ENCODE peak calls at places on chromosomes 4 and X, in six cellular contexts. I, R, F, K, Y and Z are unnamed samples.

GRCh38 chr4:23135792-23136645 is 443.3 kb downstream of the GBA3 start:
- DNase-seq in F (no peak), K (no peak), R (peak), I (no peak), Y (peak), Z (no peak)

GRCh38 chrX:69060631-69061408 is 104.4 kb downstream of the PJA1 start:
- DNase-seq in K (no peak), R (no peak), I (peak), F (peak), Y (no peak), Z (no peak)

GRCh38 chr4:149980941-149981340 is 97.3 kb upstream of the DCLK2 start:
- DNase-seq in F (peak), R (peak), K (peak), Y (peak), I (peak), Z (no peak)

GRCh38 chr4:16627999-16628398 is 270.4 kb downstream of the LDB2 start:
- DNase-seq in F (no peak), Y (no peak), I (no peak), R (no peak), K (no peak), Z (no peak)

GRCh38 chr4:96736352-96736889 is 896.5 kb downstream of the PDHA2 start:
- DNase-seq in Y (peak), K (no peak), R (no peak), I (no peak), F (no peak), Z (no peak)

GRCh38 chr4:34037280-34037679 is 2207.0 kb downstream of the ARAP2 start:
- DNase-seq in Y (no peak), I (no peak), K (no peak), F (no peak), R (no peak), Z (no peak)

GRCh38 chr4:1061372-1061700 is 49.9 kb downstream of the FGFRL1 start:
- DNase-seq in Y (no peak), F (no peak), I (no peak), K (peak), R (no peak), Z (no peak)

GRCh38 chrX:48747415-48748026 is 14.0 kb upstream of the GLOD5 start:
- DNase-seq in Y (no peak), I (no peak), K (no peak), R (no peak), F (no peak), Z (no peak)

GRCh38 chrX:10089378-10089795 is 67.4 kb upstream of the CLCN4 start:
- DNase-seq in R (no peak), I (no peak), Y (no peak), K (no peak), F (no peak), Z (no peak)

GRCh38 chr4:189615217-189615663 is 325.4 kb upstream of the FRG1 start:
- DNase-seq in I (no peak), F (no peak), Y (no peak), K (no peak), R (no peak), Z (no peak)

GRCh38 chr4:94545296-94545695 is 93.6 kb downstream of the PDLIM5 start:
- DNase-seq in R (no peak), K (no peak), I (no peak), Y (no peak), F (no peak), Z (no peak)

GRCh38 chr4:1377606-1378261 is 28.5 kb downstream of the NKX1-1 start:
- DNase-seq in K (peak), R (no peak), I (no peak), Y (no peak), F (no peak), Z (no peak)

GRCh38 chr4:10879411-10880110 is 195.0 kb upstream of the CLNK start:
- DNase-seq in F (no peak), R (no peak), Y (no peak), K (no peak), I (no peak), Z (no peak)

GRCh38 chr4:145804134-145804533 is 124.2 kb downstream of the C4orf51 start:
- DNase-seq in I (no peak), K (no peak), Y (no peak), R (no peak), F (no peak), Z (no peak)

GRCh38 chr4:14924945-14925344 is 77.3 kb upstream of the CPEB2 start:
- DNase-seq in F (no peak), K (no peak), R (no peak), Y (no peak), I (no peak), Z (no peak)

GRCh38 chr4:180060159-180060889 is 2182.9 kb upstream of the TENM3 start:
- DNase-seq in I (no peak), R (no peak), Y (peak), K (no peak), F (no peak), Z (no peak)

GRCh38 chrX:50707376-50707775 is 106.6 kb downstream of the SHROOM4 start:
- DNase-seq in I (no peak), R (no peak), Y (no peak), K (no peak), F (no peak), Z (no peak)

GRCh38 chr4:683982-684571 is 4.9 kb downstream of the SLC49A3 start:
- DNase-seq in Y (no peak), F (no peak), K (peak), I (peak), R (peak), Z (no peak)

GRCh38 chr4:184268574-184269160 is 51.0 kb upstream of the ENPP6 start:
- DNase-seq in I (no peak), R (peak), Y (no peak), F (no peak), K (no peak), Z (no peak)

GRCh38 chrX:68584221-68584620 is 63.2 kb upstream of the STARD8 start:
- DNase-seq in R (peak), I (no peak), K (no peak), Y (no peak), F (no peak), Z (no peak)

GRCh38 chr4:117987464-117987863 is 46.8 kb upstream of the NDST3 start:
- DNase-seq in I (no peak), K (no peak), F (no peak), Y (no peak), R (no peak), Z (no peak)

GRCh38 chr4:82998898-82999297 is 11.7 kb downstream of the LIN54 start:
- DNase-seq in K (no peak), I (no peak), R (no peak), F (no peak), Y (no peak), Z (no peak)

GRCh38 chr4:10080874-10081606 is 35.6 kb downstream of the WDR1 start:
- DNase-seq in R (no peak), Y (no peak), K (peak), F (no peak), I (peak), Z (no peak)

GRCh38 chr4:1566838-1567518 is 117.1 kb downstream of the FAM53A start:
- DNase-seq in F (no peak), I (no peak), R (no peak), Y (no peak), K (peak), Z (no peak)

GRCh38 chr4:2791518-2792395 is 1.1 kb upstream of the SH3BP2 start:
- DNase-seq in R (no peak), F (peak), Y (no peak), K (peak), I (peak), Z (no peak)

GRCh38 chr4:150070464-150071170 is 7.6 kb upstream of the DCLK2 start:
- DNase-seq in R (no peak), F (no peak), K (no peak), I (no peak), Y (no peak), Z (no peak)

GRCh38 chrX:93594780-93595179 is 78.6 kb downstream of the NAP1L3 start:
- DNase-seq in I (no peak), Y (no peak), K (no peak), F (no peak), R (no peak), Z (no peak)

GRCh38 chr4:104022871-104023270 is 303.1 kb upstream of the TACR3 start:
- DNase-seq in R (no peak), I (no peak), K (no peak), F (no peak), Y (no peak), Z (no peak)

GRCh38 chr4:139555705-139556070 is 331 bp downstream of the SETD7 start:
- DNase-seq in K (peak), F (peak), I (peak), Y (no peak), R (no peak), Z (no peak)

DNA sequence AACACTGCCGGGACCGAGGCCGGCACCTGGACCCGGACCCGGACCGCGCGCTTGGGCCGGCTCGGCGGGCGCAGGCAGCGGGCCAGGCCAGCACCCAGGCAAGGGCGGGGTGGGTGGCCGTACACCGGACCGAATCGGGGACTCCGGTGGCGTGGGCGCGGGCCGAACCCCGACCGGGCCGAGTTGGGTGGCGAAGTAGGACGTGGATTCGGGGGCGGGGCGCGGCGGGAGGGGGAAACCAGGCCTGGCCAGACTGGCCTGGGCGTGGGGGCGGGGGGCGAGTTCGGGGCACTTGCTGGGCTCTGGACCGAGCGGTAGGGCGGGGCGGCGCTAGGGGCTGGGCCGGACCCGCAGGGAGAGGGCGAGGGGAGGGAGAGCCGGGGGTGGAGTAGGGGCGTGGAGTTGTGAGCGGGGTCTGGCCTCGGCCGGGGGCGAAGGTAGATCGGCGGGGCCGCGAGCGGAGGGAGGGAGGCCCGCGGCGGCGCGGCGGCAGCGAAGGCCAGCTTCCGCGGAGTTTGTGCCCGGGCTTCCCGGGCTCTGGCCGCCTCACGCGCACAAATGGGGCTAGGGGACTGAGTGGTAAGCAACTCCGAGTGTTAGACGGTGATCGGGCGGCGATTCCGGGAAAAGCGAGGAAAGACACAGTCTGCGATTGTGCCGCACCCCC is 1.8 kb upstream of the BCORL1 start:
- DNase-seq in I (peak), Y (no peak), K (peak), F (peak), R (no peak), Z (no peak)
- H3K27ac ChIP-seq in I (peak), Y (peak), K (no peak), F (peak), R (no peak), Z (peak)

GRCh38 chr4:89307446-89308160 is at the start of gene GPRIN3:
- DNase-seq in I (peak), F (peak), K (peak), Y (no peak), R (no peak), Z (no peak)
- H3K4me3 ChIP-seq in I (peak), F (peak), K (peak), Y (peak), R (no peak), Z (peak)

GRCh38 chrX:39874202-39874816 is 223.4 kb downstream of the BCOR start:
- DNase-seq in F (no peak), K (no peak), R (no peak), Y (no peak), I (no peak), Z (no peak)
- TF ChIP-seq EP300 in F (no peak), K (no peak), R (no peak), Y (no peak), I (no peak), Z (no peak)

GRCh38 chrX:14028473-14028872 is 1.2 kb downstream of the GEMIN8 start:
- DNase-seq in R (no peak), K (no peak), F (no peak), I (no peak), Y (no peak), Z (no peak)
- H3K27ac ChIP-seq in R (peak), K (peak), F (no peak), I (peak), Y (peak), Z (peak)

GRCh38 chr4:142846729-142847606 is 867 bp upstream of the INPP4B start:
- DNase-seq in Y (peak), K (no peak), R (peak), I (no peak), F (peak), Z (no peak)

GRCh38 chr4:142844782-142845181 is 1.3 kb downstream of the INPP4B start:
- DNase-seq in Y (no peak), R (no peak), F (no peak), K (no peak), I (no peak), Z (no peak)

GRCh38 chr4:142850478-142850877 is 4.4 kb upstream of the INPP4B start:
- DNase-seq in I (no peak), Y (no peak), F (no peak), K (no peak), R (no peak), Z (no peak)

GRCh38 chr4:142845293-142846070 is 619 bp downstream of the INPP4B start:
- DNase-seq in Y (no peak), F (peak), K (peak), I (no peak), R (no peak), Z (no peak)

GRCh38 chr4:142846105-142846728 is at the start of gene INPP4B:
- DNase-seq in I (peak), K (peak), F (peak), R (no peak), Y (no peak), Z (no peak)
- H3K4me3 ChIP-seq in I (peak), K (peak), F (peak), R (no peak), Y (peak), Z (peak)

GRCh38 chr4:54064317-54065275 is at the start of gene CHIC2:
- DNase-seq in Y (peak), I (peak), K (peak), F (peak), R (peak), Z (peak)
- TF ChIP-seq EP300 in Y (no peak), I (peak), K (no peak), F (peak), R (no peak), Z (peak)

GRCh38 chr4:112156112-112156511 is 10.9 kb downstream of the FAM241A start:
- DNase-seq in K (no peak), F (no peak), R (peak), I (no peak), Y (no peak), Z (no peak)
- H3K27ac ChIP-seq in K (no peak), F (no peak), R (peak), I (no peak), Y (no peak), Z (no peak)